ENCODE peak calls at places on chromosome 7, in five cellular contexts. A is PC-3, Y is HL-60, O is cardiac muscle cell, M is WERI-Rb-1. E is an unnamed sample.

GRCh38 chr7:149854611-149855367 is 16.6 kb downstream of the ZNF862 start:
- DNase-seq in O (peak; percentile 57), M (peak; percentile 86), A (peak; percentile 17), Y (no peak), E (no peak)

GRCh38 chr7:136923111-136923510 is 54.7 kb downstream of the CHRM2 start:
- DNase-seq in A (peak; percentile 2), Y (no peak), M (no peak), O (peak; percentile 51), E (no peak)

GRCh38 chr7:134420509-134421125 is 38.3 kb downstream of the AKR1B1 start:
- DNase-seq in A (peak; percentile 79), M (peak; percentile 68), Y (no peak), O (peak; percentile 84), E (peak; percentile 68)

GRCh38 chr7:96219382-96220130 is 102.3 kb downstream of the SLC25A13 start:
- DNase-seq in A (peak; percentile 93), Y (no peak), M (no peak), O (peak; percentile 35), E (no peak)

GRCh38 chr7:106419455-106420182 is 134.8 kb upstream of the NAMPT start:
- DNase-seq in Y (no peak), M (no peak), A (no peak), O (peak; percentile 49), E (no peak)

GRCh38 chr7:99404235-99404976 is 4.0 kb downstream of the PDAP1 start:
- DNase-seq in O (no peak), Y (no peak), A (no peak), M (no peak), E (no peak)

GRCh38 chr7:12864470-12865046 is 177.1 kb downstream of the ARL4A start:
- DNase-seq in A (no peak), Y (no peak), O (no peak), M (no peak), E (no peak)

GRCh38 chr7:121079425-121080169 is 91.1 kb downstream of the CPED1 start:
- DNase-seq in M (no peak), O (peak; percentile 34), Y (no peak), A (peak; percentile 73), E (no peak)

GRCh38 chr7:117597755-117598154 is 117.9 kb downstream of the CFTR start:
- DNase-seq in O (no peak), Y (no peak), A (no peak), M (no peak), E (no peak)

GRCh38 chr7:7321681-7322080 is 139.3 kb downstream of the C1GALT1 start:
- DNase-seq in O (no peak), A (peak; percentile 94), M (no peak), Y (no peak), E (peak; percentile 42)

GRCh38 chr7:122132341-122132740 is 11.7 kb downstream of the AASS start:
- DNase-seq in M (no peak), O (peak; percentile 18), Y (no peak), A (peak; percentile 19), E (no peak)

GRCh38 chr7:15755061-15755460 is 68.6 kb upstream of the MEOX2 start:
- DNase-seq in Y (no peak), M (no peak), A (no peak), O (peak; percentile 21), E (no peak)

GRCh38 chr7:49643321-49643720 is 130.1 kb upstream of the VWC2 start:
- DNase-seq in M (no peak), O (no peak), A (no peak), Y (no peak), E (peak; percentile 29)

GRCh38 chr7:124027236-124027635 is 5.6 kb downstream of the TMEM229A start:
- DNase-seq in M (no peak), Y (no peak), O (no peak), A (no peak), E (no peak)

GRCh38 chr7:94087664-94088352 is 83.7 kb upstream of the BET1 start:
- DNase-seq in Y (peak; percentile 8), A (peak; percentile 81), O (peak; percentile 88), M (peak; percentile 48), E (peak; percentile 81)

GRCh38 chr7:45026984-45027773 is 27.2 kb downstream of the CCM2 start:
- DNase-seq in A (no peak), M (no peak), Y (peak; percentile 41), O (peak; percentile 38), E (peak; percentile 84)

GRCh38 chr7:38746438-38746837 is 115.3 kb upstream of the AMPH start:
- DNase-seq in A (no peak), O (no peak), Y (no peak), M (no peak), E (no peak)

GRCh38 chr7:47453093-47454056 is 128.5 kb downstream of the TNS3 start:
- DNase-seq in A (peak; percentile 93), O (peak; percentile 59), M (no peak), Y (peak; percentile 35), E (no peak)

GRCh38 chr7:45239486-45239885 is 81.9 kb downstream of the RAMP3 start:
- DNase-seq in M (no peak), Y (no peak), O (peak; percentile 43), A (peak; percentile 86), E (no peak)

GRCh38 chr7:92177362-92177761 is 1.6 kb downstream of the LRRD1 start:
- DNase-seq in M (no peak), Y (no peak), O (peak; percentile 24), A (peak; percentile 39), E (no peak)

GRCh38 chr7:106092204-106092603 is 19.9 kb downstream of the SYPL1 start:
- DNase-seq in O (no peak), A (no peak), M (peak; percentile 55), Y (no peak), E (no peak)

GRCh38 chr7:108120196-108120595 is 10.0 kb downstream of the LAMB4 start:
- DNase-seq in Y (no peak), A (no peak), O (no peak), M (no peak), E (no peak)

GRCh38 chr7:42057331-42057730 is 179.7 kb downstream of the GLI3 start:
- DNase-seq in M (no peak), Y (no peak), O (no peak), A (peak; percentile 23), E (no peak)

GRCh38 chr7:7103343-7104313 is 78.7 kb upstream of the C1GALT1 start:
- DNase-seq in M (no peak), A (peak; percentile 81), Y (no peak), O (peak; percentile 85), E (peak; percentile 81)

GRCh38 chr7:88337556-88337955 is 30.9 kb upstream of the STEAP4 start:
- DNase-seq in O (peak; percentile 26), Y (no peak), M (no peak), A (peak; percentile 68), E (no peak)

GRCh38 chr7:55642266-55642665 is 70.0 kb upstream of the VOPP1 start:
- DNase-seq in Y (no peak), O (no peak), A (no peak), M (no peak), E (no peak)

GRCh38 chr7:43769791-43770465 is 11.4 kb downstream of the BLVRA start:
- DNase-seq in A (no peak), Y (no peak), O (no peak), M (no peak), E (no peak)

GRCh38 chr7:157690058-157690832 is 353.4 kb downstream of the DNAJB6 start:
- DNase-seq in Y (no peak), M (peak; percentile 20), O (no peak), A (no peak), E (no peak)

GRCh38 chr7:108000875-108001758 is 1.8 kb downstream of the LAMB1 start:
- DNase-seq in Y (no peak), O (peak; percentile 77), A (peak; percentile 54), M (peak; percentile 74), E (no peak)

GRCh38 chr7:93923946-93924345 is 2.4 kb downstream of the GNG11 start:
- DNase-seq in M (no peak), Y (no peak), O (no peak), A (no peak), E (no peak)

GRCh38 chr7:79912213-79912633 is 222.4 kb upstream of the GNAI1 start:
- DNase-seq in O (no peak), M (no peak), Y (no peak), A (no peak), E (no peak)

GRCh38 chr7:151278949-151279348 is 30.5 kb upstream of the SMARCD3 start:
- DNase-seq in M (no peak), Y (no peak), O (no peak), A (no peak), E (no peak)

GRCh38 chr7:151277631-151278030 is 29.1 kb upstream of the SMARCD3 start:
- DNase-seq in A (no peak), O (no peak), M (no peak), Y (no peak), E (no peak)

GRCh38 chr7:151281686-151282085 is 33.2 kb upstream of the SMARCD3 start:
- DNase-seq in M (no peak), A (no peak), O (no peak), Y (no peak), E (no peak)

GRCh38 chr7:151280388-151281019 is 32.0 kb upstream of the SMARCD3 start:
- DNase-seq in M (no peak), O (no peak), Y (no peak), A (no peak), E (no peak)

GRCh38 chr7:151279868-151280267 is 31.4 kb upstream of the SMARCD3 start:
- DNase-seq in M (no peak), Y (no peak), O (no peak), A (no peak), E (no peak)
- H3K27me3 ChIP-seq in M (no peaks in the 10 kb centered on the region), Y (no peaks in the 10 kb centered on the region), O (no peaks in the 10 kb centered on the region), A (peaks cover 13% of the 10 kb centered on the region), E (no peaks in the 10 kb centered on the region)

GRCh38 chr7:50857804-50858203 is 75.1 kb upstream of the GRB10 start:
- DNase-seq in O (no peak), M (no peak), A (no peak), Y (no peak), E (no peak)
- H3K27me3 ChIP-seq in O (no peaks in the 10 kb centered on the region), M (peaks cover 60% of the 10 kb centered on the region), A (no peaks in the 10 kb centered on the region), Y (no peaks in the 10 kb centered on the region), E (no peaks in the 10 kb centered on the region)

GRCh38 chr7:132560825-132561529 is 15.3 kb downstream of the PLXNA4 start:
- DNase-seq in M (no peak), Y (no peak), O (no peak), A (no peak), E (no peak)
- H3K27me3 ChIP-seq in M (peaks cover 9% of the 10 kb centered on the region), Y (no peaks in the 10 kb centered on the region), O (peaks cover 52% of the 10 kb centered on the region), A (no peaks in the 10 kb centered on the region), E (no peaks in the 10 kb centered on the region)

GRCh38 chr7:30667172-30667571 is 15.1 kb downstream of the CRHR2 start:
- DNase-seq in A (no peak), M (no peak), O (no peak), Y (no peak), E (no peak)

GRCh38 chr7:30664184-30664885 is 17.9 kb downstream of the CRHR2 start:
- DNase-seq in Y (no peak), O (no peak), A (no peak), M (no peak), E (no peak)

GRCh38 chr7:30663414-30663813 is 18.8 kb downstream of the CRHR2 start:
- DNase-seq in Y (no peak), M (no peak), O (no peak), A (no peak), E (no peak)

GRCh38 chr7:30665449-30665848 is 16.8 kb downstream of the CRHR2 start:
- DNase-seq in A (no peak), M (no peak), Y (no peak), O (no peak), E (no peak)

DNA sequence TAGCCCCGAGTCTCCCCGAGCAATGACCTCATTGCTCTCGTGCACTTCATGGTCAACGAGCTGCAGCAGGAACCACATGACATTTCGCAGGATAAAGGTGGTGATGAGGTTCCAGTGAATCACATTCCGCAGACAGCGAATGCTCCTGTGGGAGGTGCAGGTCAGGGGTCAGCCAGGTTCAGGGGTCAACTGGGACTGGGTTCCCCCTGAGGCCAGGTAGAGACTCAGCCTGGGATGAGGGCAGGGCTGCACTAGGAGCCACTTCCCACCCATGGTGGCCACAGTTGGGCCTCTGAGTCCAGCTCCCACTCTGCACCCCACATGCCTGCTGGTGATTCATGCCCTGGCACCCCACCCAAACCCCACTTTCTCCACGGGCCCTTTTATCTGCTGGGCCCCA is 17.2 kb downstream of the CRHR2 start:
- DNase-seq in M (no peak), O (no peak), Y (no peak), A (no peak), E (no peak)
- H3K27me3 ChIP-seq in M (no peaks in the 10 kb centered on the region), O (no peaks in the 10 kb centered on the region), Y (no peaks in the 10 kb centered on the region), A (peaks cover 7% of the 10 kb centered on the region), E (no peaks in the 10 kb centered on the region)